ENCODE peak calls at places on chromosomes 7 and 10, in eight cellular contexts. One of them, this sample, is unnamed.

GRCh38 chr7:22156205-22156604 is 200.7 kb downstream of the RAPGEF5 start:
- DNase-seq in T-helper 2 cell: no peak
- DNase-seq in lower lobe of right lung: no peak
- DNase-seq in NCI-H1694: no peak
- DNase-seq in upper lobe of right lung: no peak
- DNase-seq in GM10248: no peak
- DNase-seq in CD8-positive, alpha-beta memory T cell: no peak
- DNase-seq in stimulated activated CD4-positive, alpha-beta T cell treated with anti-CD3 and anti-CD28 coated beads, Interleukin-15, amount 100 ng/mL, for 1 hour: no peak
- DNase-seq in this sample: no peak

GRCh38 chr10:124539935-124540641 is 78.5 kb downstream of the LHPP start:
- DNase-seq in T-helper 2 cell: peak
- DNase-seq in lower lobe of right lung: peak
- DNase-seq in NCI-H1694: no peak
- DNase-seq in upper lobe of right lung: peak
- DNase-seq in GM10248: peak
- DNase-seq in CD8-positive, alpha-beta memory T cell: peak
- DNase-seq in stimulated activated CD4-positive, alpha-beta T cell treated with anti-CD3 and anti-CD28 coated beads, Interleukin-15, amount 100 ng/mL, for 1 hour: peak
- DNase-seq in this sample: peak

GRCh38 chr7:29369909-29370488 is 175.4 kb downstream of the CHN2 start:
- DNase-seq in T-helper 2 cell: no peak
- DNase-seq in lower lobe of right lung: no peak
- DNase-seq in NCI-H1694: no peak
- DNase-seq in upper lobe of right lung: no peak
- DNase-seq in GM10248: no peak
- DNase-seq in CD8-positive, alpha-beta memory T cell: no peak
- DNase-seq in stimulated activated CD4-positive, alpha-beta T cell treated with anti-CD3 and anti-CD28 coated beads, Interleukin-15, amount 100 ng/mL, for 1 hour: no peak
- DNase-seq in this sample: no peak

GRCh38 chr7:22672892-22673637 is 53.9 kb upstream of the IL6 start:
- DNase-seq in T-helper 2 cell: no peak
- DNase-seq in lower lobe of right lung: no peak
- DNase-seq in NCI-H1694: no peak
- DNase-seq in upper lobe of right lung: no peak
- DNase-seq in GM10248: no peak
- DNase-seq in CD8-positive, alpha-beta memory T cell: no peak
- DNase-seq in stimulated activated CD4-positive, alpha-beta T cell treated with anti-CD3 and anti-CD28 coated beads, Interleukin-15, amount 100 ng/mL, for 1 hour: no peak
- DNase-seq in this sample: no peak

GRCh38 chr10:29811751-29812427 is 177.1 kb upstream of the SVIL start:
- DNase-seq in T-helper 2 cell: no peak
- DNase-seq in lower lobe of right lung: no peak
- DNase-seq in NCI-H1694: peak
- DNase-seq in upper lobe of right lung: no peak
- DNase-seq in GM10248: no peak
- DNase-seq in CD8-positive, alpha-beta memory T cell: no peak
- DNase-seq in stimulated activated CD4-positive, alpha-beta T cell treated with anti-CD3 and anti-CD28 coated beads, Interleukin-15, amount 100 ng/mL, for 1 hour: no peak
- DNase-seq in this sample: peak

GRCh38 chr7:140697447-140698143 is 1.1 kb downstream of the NDUFB2 start:
- DNase-seq in T-helper 2 cell: no peak
- DNase-seq in lower lobe of right lung: no peak
- DNase-seq in NCI-H1694: no peak
- DNase-seq in upper lobe of right lung: no peak
- DNase-seq in GM10248: no peak
- DNase-seq in CD8-positive, alpha-beta memory T cell: no peak
- DNase-seq in stimulated activated CD4-positive, alpha-beta T cell treated with anti-CD3 and anti-CD28 coated beads, Interleukin-15, amount 100 ng/mL, for 1 hour: no peak
- DNase-seq in this sample: no peak

GRCh38 chr10:17453377-17454091 is 861 bp downstream of the ST8SIA6 start:
- DNase-seq in T-helper 2 cell: peak
- DNase-seq in lower lobe of right lung: peak
- DNase-seq in NCI-H1694: no peak
- DNase-seq in upper lobe of right lung: peak
- DNase-seq in GM10248: peak
- DNase-seq in CD8-positive, alpha-beta memory T cell: peak
- DNase-seq in stimulated activated CD4-positive, alpha-beta T cell treated with anti-CD3 and anti-CD28 coated beads, Interleukin-15, amount 100 ng/mL, for 1 hour: peak
- DNase-seq in this sample: peak

GRCh38 chr7:95599069-95599468 is 2.8 kb upstream of the PDK4 start:
- DNase-seq in T-helper 2 cell: no peak
- DNase-seq in lower lobe of right lung: no peak
- DNase-seq in NCI-H1694: no peak
- DNase-seq in upper lobe of right lung: no peak
- DNase-seq in GM10248: no peak
- DNase-seq in CD8-positive, alpha-beta memory T cell: no peak
- DNase-seq in stimulated activated CD4-positive, alpha-beta T cell treated with anti-CD3 and anti-CD28 coated beads, Interleukin-15, amount 100 ng/mL, for 1 hour: no peak
- DNase-seq in this sample: no peak

GRCh38 chr10:66222462-66223046 is 703.3 kb upstream of the LRRTM3 start:
- DNase-seq in T-helper 2 cell: no peak
- DNase-seq in lower lobe of right lung: no peak
- DNase-seq in NCI-H1694: no peak
- DNase-seq in upper lobe of right lung: no peak
- DNase-seq in GM10248: no peak
- DNase-seq in CD8-positive, alpha-beta memory T cell: no peak
- DNase-seq in stimulated activated CD4-positive, alpha-beta T cell treated with anti-CD3 and anti-CD28 coated beads, Interleukin-15, amount 100 ng/mL, for 1 hour: no peak
- DNase-seq in this sample: no peak

GRCh38 chr10:47025253-47025539 is 114.0 kb downstream of the PTPN20 start:
- DNase-seq in T-helper 2 cell: no peak
- DNase-seq in lower lobe of right lung: no peak
- DNase-seq in NCI-H1694: no peak
- DNase-seq in upper lobe of right lung: peak
- DNase-seq in GM10248: no peak
- DNase-seq in CD8-positive, alpha-beta memory T cell: no peak
- DNase-seq in stimulated activated CD4-positive, alpha-beta T cell treated with anti-CD3 and anti-CD28 coated beads, Interleukin-15, amount 100 ng/mL, for 1 hour: no peak
- DNase-seq in this sample: no peak

GRCh38 chr7:1819258-1819841 is 149.3 kb downstream of the ELFN1 start:
- DNase-seq in T-helper 2 cell: no peak
- DNase-seq in lower lobe of right lung: peak
- DNase-seq in NCI-H1694: no peak
- DNase-seq in upper lobe of right lung: peak
- DNase-seq in GM10248: no peak
- DNase-seq in CD8-positive, alpha-beta memory T cell: peak
- DNase-seq in stimulated activated CD4-positive, alpha-beta T cell treated with anti-CD3 and anti-CD28 coated beads, Interleukin-15, amount 100 ng/mL, for 1 hour: no peak
- DNase-seq in this sample: no peak

GRCh38 chr10:43274011-43274410 is 7.1 kb upstream of the RASGEF1A start:
- DNase-seq in T-helper 2 cell: no peak
- DNase-seq in lower lobe of right lung: no peak
- DNase-seq in NCI-H1694: no peak
- DNase-seq in upper lobe of right lung: no peak
- DNase-seq in GM10248: no peak
- DNase-seq in CD8-positive, alpha-beta memory T cell: no peak
- DNase-seq in stimulated activated CD4-positive, alpha-beta T cell treated with anti-CD3 and anti-CD28 coated beads, Interleukin-15, amount 100 ng/mL, for 1 hour: no peak
- DNase-seq in this sample: no peak

GRCh38 chr7:57207836-57208235 is 75.6 kb upstream of the ZNF479 start:
- DNase-seq in T-helper 2 cell: no peak
- DNase-seq in lower lobe of right lung: peak
- DNase-seq in NCI-H1694: no peak
- DNase-seq in upper lobe of right lung: peak
- DNase-seq in GM10248: no peak
- DNase-seq in CD8-positive, alpha-beta memory T cell: no peak
- DNase-seq in stimulated activated CD4-positive, alpha-beta T cell treated with anti-CD3 and anti-CD28 coated beads, Interleukin-15, amount 100 ng/mL, for 1 hour: no peak
- DNase-seq in this sample: no peak

GRCh38 chr10:123146892-123147634 is 873 bp upstream of the HMX2 start:
- DNase-seq in T-helper 2 cell: no peak
- DNase-seq in lower lobe of right lung: no peak
- DNase-seq in NCI-H1694: no peak
- DNase-seq in upper lobe of right lung: no peak
- DNase-seq in GM10248: no peak
- DNase-seq in CD8-positive, alpha-beta memory T cell: no peak
- DNase-seq in stimulated activated CD4-positive, alpha-beta T cell treated with anti-CD3 and anti-CD28 coated beads, Interleukin-15, amount 100 ng/mL, for 1 hour: no peak
- DNase-seq in this sample: no peak

GRCh38 chr7:157676456-157677255 is 339.9 kb downstream of the DNAJB6 start:
- DNase-seq in T-helper 2 cell: no peak
- DNase-seq in lower lobe of right lung: no peak
- DNase-seq in NCI-H1694: no peak
- DNase-seq in upper lobe of right lung: no peak
- DNase-seq in GM10248: no peak
- DNase-seq in CD8-positive, alpha-beta memory T cell: peak
- DNase-seq in stimulated activated CD4-positive, alpha-beta T cell treated with anti-CD3 and anti-CD28 coated beads, Interleukin-15, amount 100 ng/mL, for 1 hour: no peak
- DNase-seq in this sample: no peak

GRCh38 chr7:136071106-136071505 is 93.9 kb upstream of the MTPN start:
- DNase-seq in T-helper 2 cell: no peak
- DNase-seq in lower lobe of right lung: no peak
- DNase-seq in NCI-H1694: no peak
- DNase-seq in upper lobe of right lung: no peak
- DNase-seq in GM10248: no peak
- DNase-seq in CD8-positive, alpha-beta memory T cell: no peak
- DNase-seq in stimulated activated CD4-positive, alpha-beta T cell treated with anti-CD3 and anti-CD28 coated beads, Interleukin-15, amount 100 ng/mL, for 1 hour: no peak
- DNase-seq in this sample: no peak

GRCh38 chr10:104139221-104139620 is 17.2 kb downstream of the SFR1 start:
- DNase-seq in T-helper 2 cell: no peak
- DNase-seq in lower lobe of right lung: no peak
- DNase-seq in NCI-H1694: no peak
- DNase-seq in upper lobe of right lung: no peak
- DNase-seq in GM10248: no peak
- DNase-seq in CD8-positive, alpha-beta memory T cell: no peak
- DNase-seq in stimulated activated CD4-positive, alpha-beta T cell treated with anti-CD3 and anti-CD28 coated beads, Interleukin-15, amount 100 ng/mL, for 1 hour: no peak
- DNase-seq in this sample: no peak

GRCh38 chr7:100022621-100023020 is 7.2 kb downstream of the ZKSCAN1 start:
- DNase-seq in T-helper 2 cell: no peak
- DNase-seq in lower lobe of right lung: no peak
- DNase-seq in NCI-H1694: no peak
- DNase-seq in upper lobe of right lung: peak
- DNase-seq in GM10248: no peak
- DNase-seq in CD8-positive, alpha-beta memory T cell: no peak
- DNase-seq in stimulated activated CD4-positive, alpha-beta T cell treated with anti-CD3 and anti-CD28 coated beads, Interleukin-15, amount 100 ng/mL, for 1 hour: no peak
- DNase-seq in this sample: no peak

GRCh38 chr7:87220734-87221215 is 1.2 kb upstream of the TMEM243 start:
- DNase-seq in T-helper 2 cell: no peak
- DNase-seq in lower lobe of right lung: no peak
- DNase-seq in NCI-H1694: no peak
- DNase-seq in upper lobe of right lung: no peak
- DNase-seq in GM10248: no peak
- DNase-seq in CD8-positive, alpha-beta memory T cell: no peak
- DNase-seq in stimulated activated CD4-positive, alpha-beta T cell treated with anti-CD3 and anti-CD28 coated beads, Interleukin-15, amount 100 ng/mL, for 1 hour: no peak
- DNase-seq in this sample: no peak

GRCh38 chr7:151537818-151538561 is 18.3 kb upstream of the RHEB start:
- DNase-seq in T-helper 2 cell: no peak
- DNase-seq in lower lobe of right lung: no peak
- DNase-seq in NCI-H1694: no peak
- DNase-seq in upper lobe of right lung: no peak
- DNase-seq in GM10248: no peak
- DNase-seq in CD8-positive, alpha-beta memory T cell: no peak
- DNase-seq in stimulated activated CD4-positive, alpha-beta T cell treated with anti-CD3 and anti-CD28 coated beads, Interleukin-15, amount 100 ng/mL, for 1 hour: no peak
- DNase-seq in this sample: no peak

GRCh38 chr7:43569424-43569823 is 13.5 kb upstream of the STK17A start:
- DNase-seq in T-helper 2 cell: no peak
- DNase-seq in lower lobe of right lung: no peak
- DNase-seq in NCI-H1694: no peak
- DNase-seq in upper lobe of right lung: no peak
- DNase-seq in GM10248: peak
- DNase-seq in CD8-positive, alpha-beta memory T cell: no peak
- DNase-seq in stimulated activated CD4-positive, alpha-beta T cell treated with anti-CD3 and anti-CD28 coated beads, Interleukin-15, amount 100 ng/mL, for 1 hour: no peak
- DNase-seq in this sample: no peak

GRCh38 chr10:86968271-86968993 is at the start of gene ADIRF:
- DNase-seq in T-helper 2 cell: no peak
- DNase-seq in lower lobe of right lung: peak
- DNase-seq in NCI-H1694: peak
- DNase-seq in upper lobe of right lung: peak
- DNase-seq in GM10248: no peak
- DNase-seq in CD8-positive, alpha-beta memory T cell: peak
- DNase-seq in stimulated activated CD4-positive, alpha-beta T cell treated with anti-CD3 and anti-CD28 coated beads, Interleukin-15, amount 100 ng/mL, for 1 hour: no peak
- DNase-seq in this sample: peak

GRCh38 chr7:111730476-111731300 is 168.4 kb upstream of the IMMP2L start:
- DNase-seq in T-helper 2 cell: no peak
- DNase-seq in lower lobe of right lung: no peak
- DNase-seq in NCI-H1694: peak
- DNase-seq in upper lobe of right lung: no peak
- DNase-seq in GM10248: peak
- DNase-seq in CD8-positive, alpha-beta memory T cell: no peak
- DNase-seq in stimulated activated CD4-positive, alpha-beta T cell treated with anti-CD3 and anti-CD28 coated beads, Interleukin-15, amount 100 ng/mL, for 1 hour: no peak
- DNase-seq in this sample: no peak

GRCh38 chr10:104582604-104582951 is 58.5 kb upstream of the SORCS3 start:
- DNase-seq in T-helper 2 cell: no peak
- DNase-seq in lower lobe of right lung: no peak
- DNase-seq in NCI-H1694: no peak
- DNase-seq in upper lobe of right lung: no peak
- DNase-seq in GM10248: no peak
- DNase-seq in CD8-positive, alpha-beta memory T cell: no peak
- DNase-seq in stimulated activated CD4-positive, alpha-beta T cell treated with anti-CD3 and anti-CD28 coated beads, Interleukin-15, amount 100 ng/mL, for 1 hour: no peak
- DNase-seq in this sample: no peak

GRCh38 chr7:156049366-156049765 is 237.1 kb upstream of the SHH start:
- DNase-seq in T-helper 2 cell: no peak
- DNase-seq in lower lobe of right lung: peak
- DNase-seq in NCI-H1694: no peak
- DNase-seq in upper lobe of right lung: peak
- DNase-seq in GM10248: no peak
- DNase-seq in CD8-positive, alpha-beta memory T cell: no peak
- DNase-seq in stimulated activated CD4-positive, alpha-beta T cell treated with anti-CD3 and anti-CD28 coated beads, Interleukin-15, amount 100 ng/mL, for 1 hour: no peak
- DNase-seq in this sample: no peak

GRCh38 chr7:40372031-40372430 is 237.2 kb downstream of the SUGCT start:
- DNase-seq in T-helper 2 cell: no peak
- DNase-seq in lower lobe of right lung: no peak
- DNase-seq in NCI-H1694: no peak
- DNase-seq in upper lobe of right lung: no peak
- DNase-seq in GM10248: no peak
- DNase-seq in CD8-positive, alpha-beta memory T cell: no peak
- DNase-seq in stimulated activated CD4-positive, alpha-beta T cell treated with anti-CD3 and anti-CD28 coated beads, Interleukin-15, amount 100 ng/mL, for 1 hour: no peak
- DNase-seq in this sample: no peak

GRCh38 chr10:117246997-117247667 is 6.2 kb downstream of the SLC18A2 start:
- DNase-seq in T-helper 2 cell: no peak
- DNase-seq in lower lobe of right lung: no peak
- DNase-seq in NCI-H1694: no peak
- DNase-seq in upper lobe of right lung: no peak
- DNase-seq in GM10248: no peak
- DNase-seq in CD8-positive, alpha-beta memory T cell: no peak
- DNase-seq in stimulated activated CD4-positive, alpha-beta T cell treated with anti-CD3 and anti-CD28 coated beads, Interleukin-15, amount 100 ng/mL, for 1 hour: no peak
- DNase-seq in this sample: no peak

GRCh38 chr7:82410461-82410860 is 33.1 kb downstream of the CACNA2D1 start:
- DNase-seq in T-helper 2 cell: no peak
- DNase-seq in lower lobe of right lung: no peak
- DNase-seq in NCI-H1694: no peak
- DNase-seq in upper lobe of right lung: no peak
- DNase-seq in GM10248: no peak
- DNase-seq in CD8-positive, alpha-beta memory T cell: no peak
- DNase-seq in stimulated activated CD4-positive, alpha-beta T cell treated with anti-CD3 and anti-CD28 coated beads, Interleukin-15, amount 100 ng/mL, for 1 hour: no peak
- DNase-seq in this sample: peak

GRCh38 chr7:150787321-150788281 is 12.6 kb downstream of the TMEM176B start:
- DNase-seq in T-helper 2 cell: no peak
- DNase-seq in lower lobe of right lung: no peak
- DNase-seq in NCI-H1694: no peak
- DNase-seq in upper lobe of right lung: no peak
- DNase-seq in GM10248: no peak
- DNase-seq in CD8-positive, alpha-beta memory T cell: no peak
- DNase-seq in stimulated activated CD4-positive, alpha-beta T cell treated with anti-CD3 and anti-CD28 coated beads, Interleukin-15, amount 100 ng/mL, for 1 hour: no peak
- DNase-seq in this sample: no peak

GRCh38 chr10:21978191-21978862 is 25.2 kb downstream of the DNAJC1 start:
- DNase-seq in T-helper 2 cell: no peak
- DNase-seq in lower lobe of right lung: no peak
- DNase-seq in NCI-H1694: no peak
- DNase-seq in upper lobe of right lung: no peak
- DNase-seq in GM10248: no peak
- DNase-seq in CD8-positive, alpha-beta memory T cell: no peak
- DNase-seq in stimulated activated CD4-positive, alpha-beta T cell treated with anti-CD3 and anti-CD28 coated beads, Interleukin-15, amount 100 ng/mL, for 1 hour: no peak
- DNase-seq in this sample: no peak